ENCODE peak calls at places on chromosomes 5 and 9, in seven cellular contexts. O, I, J, V, N, W and D are unnamed samples.

GRCh38 chr9:129887210-129888084 is 52.2 kb downstream of the USP20 start:
- DNase-seq in O (no peak), I (no peak), V (no peak), N (peak; percentile 86), W (no peak), J (peak; percentile 67), D (no peak)

GRCh38 chr5:74021090-74021489 is 395.1 kb downstream of the ARHGEF28 start:
- DNase-seq in W (no peak), N (no peak), V (no peak), O (no peak), J (no peak), I (no peak), D (no peak)

GRCh38 chr5:98349251-98349989 is 424.0 kb upstream of the RGMB start:
- DNase-seq in O (no peak), N (peak; percentile 60), J (peak; percentile 60), V (no peak), W (peak; percentile 63), I (peak; percentile 4), D (no peak)

GRCh38 chr9:136533775-136534157 is 12.1 kb downstream of the NOTCH1 start:
- DNase-seq in W (no peak), J (no peak), I (no peak), V (no peak), O (no peak), N (no peak), D (no peak)

GRCh38 chr5:18944771-18945170 is 1043.2 kb downstream of the CDH18 start:
- DNase-seq in J (no peak), V (no peak), I (no peak), W (no peak), N (no peak), O (no peak), D (no peak)

GRCh38 chr5:19334278-19334677 is 653.7 kb downstream of the CDH18 start:
- DNase-seq in J (no peak), V (no peak), W (no peak), O (no peak), N (no peak), I (no peak), D (no peak)

GRCh38 chr5:90477073-90477472 is 2.4 kb downstream of the POLR3G start:
- DNase-seq in N (peak; percentile 21), I (no peak), W (no peak), V (no peak), J (no peak), O (no peak), D (no peak)

GRCh38 chr9:32427111-32427873 is 42.8 kb downstream of the ACO1 start:
- DNase-seq in V (no peak), W (no peak), N (peak; percentile 72), O (no peak), J (peak; percentile 25), I (peak; percentile 48), D (peak; percentile 13)

GRCh38 chr5:95870105-95870672 is 47.7 kb upstream of the GLRX start:
- DNase-seq in O (peak; percentile 72), W (no peak), I (peak; percentile 54), J (peak; percentile 63), N (peak; percentile 67), V (no peak), D (no peak)

GRCh38 chr5:138585228-138585627 is 10.0 kb upstream of the HSPA9 start:
- DNase-seq in J (no peak), N (no peak), I (no peak), V (no peak), O (no peak), W (no peak), D (no peak)

GRCh38 chr5:81817980-81818379 is 67.1 kb upstream of the SSBP2 start:
- DNase-seq in N (no peak), I (no peak), J (no peak), V (no peak), O (no peak), W (no peak), D (no peak)

GRCh38 chr5:106292654-106293053 is 1378.1 kb downstream of the EFNA5 start:
- DNase-seq in O (no peak), V (no peak), W (no peak), N (no peak), I (no peak), J (peak; percentile 8), D (no peak)

GRCh38 chr5:143682788-143683419 is 129.1 kb upstream of the HMHB1 start:
- DNase-seq in I (no peak), N (no peak), V (no peak), W (no peak), O (no peak), J (peak; percentile 28), D (no peak)

GRCh38 chr5:154779105-154779504 is 23.9 kb downstream of the LARP1 start:
- DNase-seq in V (no peak), I (peak; percentile 77), W (peak; percentile 62), N (peak; percentile 81), O (no peak), J (peak; percentile 74), D (peak; percentile 75)

GRCh38 chr9:75992480-75993206 is 102.2 kb downstream of the PCSK5 start:
- DNase-seq in W (no peak), V (no peak), I (no peak), O (no peak), N (no peak), J (no peak), D (no peak)

GRCh38 chr5:41286696-41287095 is 73.4 kb upstream of the C6 start:
- DNase-seq in O (no peak), W (no peak), I (no peak), V (no peak), N (no peak), J (no peak), D (no peak)

GRCh38 chr5:163347671-163348070 is 89.7 kb upstream of the CCNG1 start:
- DNase-seq in O (no peak), N (peak; percentile 60), J (peak; percentile 82), I (peak; percentile 59), W (peak; percentile 4), V (no peak), D (peak; percentile 6)

GRCh38 chr5:180817847-180818246 is 15.2 kb upstream of the MGAT1 start:
- DNase-seq in V (peak; percentile 49), I (no peak), J (no peak), O (no peak), W (no peak), N (no peak), D (no peak)

GRCh38 chr5:40124367-40124766 is 555.3 kb upstream of the PTGER4 start:
- DNase-seq in I (no peak), V (no peak), W (no peak), N (peak; percentile 4), O (no peak), J (no peak), D (no peak)

GRCh38 chr5:15105799-15106393 is 234.3 kb upstream of the ANKH start:
- DNase-seq in V (no peak), W (no peak), N (peak; percentile 56), O (peak; percentile 4), I (peak; percentile 36), J (peak; percentile 60), D (peak; percentile 6)

GRCh38 chr5:159226451-159226850 is 17.1 kb upstream of the RNF145 start:
- DNase-seq in O (no peak), V (no peak), I (peak; percentile 62), J (no peak), N (no peak), W (no peak), D (no peak)

GRCh38 chr5:33737697-33738096 is 154.1 kb downstream of the ADAMTS12 start:
- DNase-seq in J (no peak), W (no peak), I (no peak), O (no peak), N (peak; percentile 33), V (no peak), D (no peak)

GRCh38 chr9:93005876-93006275 is 52.6 kb upstream of the SUSD3 start:
- DNase-seq in I (no peak), J (no peak), V (no peak), O (no peak), W (no peak), N (no peak), D (no peak)

DNA sequence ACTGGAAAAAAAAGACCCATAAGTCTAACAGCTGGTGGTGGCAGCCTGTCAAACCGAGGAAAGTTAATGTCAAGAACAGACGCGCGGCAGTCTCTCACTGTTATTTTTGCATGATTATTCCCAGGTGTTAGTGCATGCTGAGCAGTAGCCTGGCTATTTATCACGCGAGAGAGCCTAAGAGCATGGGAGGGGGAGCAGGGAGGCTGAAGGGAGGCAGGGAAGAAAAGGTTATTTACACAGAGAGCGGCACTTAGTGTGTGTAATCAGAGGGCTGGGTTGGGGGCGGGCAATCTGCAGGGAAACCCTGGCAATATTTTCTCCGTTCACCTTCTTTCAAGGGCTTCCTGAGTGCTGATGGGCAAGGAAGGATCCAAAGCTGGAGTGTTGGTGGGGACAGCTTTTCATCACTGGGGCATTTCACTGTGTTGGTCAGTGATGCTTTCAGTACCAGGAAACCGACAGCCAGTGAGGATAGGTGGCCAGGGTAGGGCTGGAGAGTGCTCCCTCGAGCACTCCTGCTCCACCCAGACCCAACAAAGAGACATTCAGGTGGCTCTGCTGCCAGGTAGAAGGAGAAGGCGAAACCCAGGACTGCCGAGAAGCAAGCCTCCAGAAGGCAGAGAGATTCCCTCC is 39.6 kb downstream of the ZNF608 start:
- DNase-seq in V (no peak), J (peak; percentile 58), O (no peak), I (peak; percentile 9), W (no peak), N (peak; percentile 58), D (no peak)
- H3K4me3 ChIP-seq in V (peak overlapping the region; percentile 9), J (no peak overlapping the region), O (peak overlapping the region; percentile 29), I (no peak overlapping the region), W (no peak overlapping the region), N (no peak overlapping the region), D (no peak overlapping the region)

DNA sequence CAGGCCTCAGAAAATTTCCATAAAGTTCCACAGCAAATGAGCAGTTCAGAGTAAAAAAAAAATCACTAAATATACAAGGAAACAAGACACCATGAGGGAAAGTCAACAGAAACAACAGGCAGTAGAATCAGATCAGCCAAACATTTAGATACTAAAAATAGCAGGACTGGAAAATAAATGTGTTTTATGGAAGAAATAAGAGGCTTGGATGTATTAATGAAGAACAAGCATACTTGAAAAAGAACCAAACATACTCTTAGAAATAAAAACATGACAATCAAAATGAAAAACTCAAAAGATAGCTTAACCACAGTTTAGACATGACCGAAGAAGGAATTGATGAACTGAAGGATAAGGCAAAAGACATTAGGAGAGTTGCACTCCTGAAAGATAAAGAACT is 22.6 kb downstream of the MYMK start:
- DNase-seq in J (no peak), V (no peak), N (no peak), O (no peak), I (no peak), W (no peak), D (no peak)
- H3K4me3 ChIP-seq in J (no peak overlapping the region), V (no peak overlapping the region), N (no peak overlapping the region), O (no peak overlapping the region), I (no peak overlapping the region), W (no peak overlapping the region), D (no peak overlapping the region)

DNA sequence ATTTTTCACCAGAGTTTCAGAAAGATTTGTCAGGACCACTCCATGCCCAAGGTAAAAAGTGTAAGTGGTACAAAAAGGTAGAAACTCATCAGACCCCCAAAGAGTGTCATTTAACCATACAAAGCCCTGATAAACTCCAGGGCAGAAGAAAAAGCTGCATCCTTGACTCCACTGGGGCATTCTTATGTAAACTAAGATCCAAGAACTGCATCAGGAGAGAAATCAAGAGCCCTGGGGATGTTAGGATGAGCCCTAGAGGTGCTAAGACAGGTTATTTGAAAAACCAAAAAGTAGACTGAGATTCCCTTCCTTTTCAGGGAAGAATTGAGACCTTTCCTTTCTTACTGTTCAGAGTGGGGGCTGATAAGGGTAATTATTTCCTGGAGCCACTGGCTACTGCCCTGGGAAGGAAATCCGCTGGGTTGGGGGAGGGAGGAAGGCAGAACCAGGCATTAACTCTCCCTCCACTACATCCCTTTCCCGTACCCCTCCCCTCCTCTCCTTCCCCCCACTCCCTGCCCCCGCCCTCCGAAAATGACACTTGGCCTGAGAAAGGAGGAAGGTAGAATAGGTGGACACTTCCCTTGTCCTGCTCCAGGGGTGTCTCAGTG is 54.7 kb downstream of the FXN start:
- DNase-seq in O (no peak), W (no peak), V (no peak), I (no peak), J (no peak), N (no peak), D (no peak)
- H3K4me3 ChIP-seq in O (no peak overlapping the region), W (no peak overlapping the region), V (no peak overlapping the region), I (no peak overlapping the region), J (no peak overlapping the region), N (no peak overlapping the region), D (no peak overlapping the region)

GRCh38 chr5:153079396-153079795 is 411.1 kb upstream of the GRIA1 start:
- DNase-seq in V (no peak), I (no peak), W (no peak), O (no peak), J (no peak), N (no peak), D (no peak)
- H3K4me3 ChIP-seq in V (no peak overlapping the region), I (no peak overlapping the region), W (no peak overlapping the region), O (no peak overlapping the region), J (no peak overlapping the region), N (no peak overlapping the region), D (no peak overlapping the region)